ENCODE peak calls at places on chromosomes 3 and 15, in ten cellular contexts. J, F, K, Z, Q, A, D, N, S and E are unnamed samples. For H3K36me3, the result is how much of the 10 kb centered on the place peaks cover.

GRCh38 chr15:73927003-73927475 is 777 bp downstream of the LOXL1 start:
- DNase-seq in J (no peak), F (no peak), K (no peak), Z (no peak), Q (peak), A (peak), D (peak), N (peak), S (peak), E (peak)

GRCh38 chr15:69783211-69783610 is 314.5 kb downstream of the TLE3 start:
- DNase-seq in J (no peak), F (no peak), K (no peak), Z (no peak), Q (no peak), A (no peak), D (no peak), N (no peak), S (no peak), E (no peak)

GRCh38 chr3:179464296-179465092 is 13.2 kb upstream of the GNB4 start:
- DNase-seq in J (no peak), F (no peak), K (no peak), Z (no peak), Q (no peak), A (no peak), D (no peak), N (no peak), S (no peak), E (no peak)

GRCh38 chr3:157999246-157999645 is 107.0 kb downstream of the SHOX2 start:
- DNase-seq in J (no peak), F (no peak), K (no peak), Z (no peak), Q (no peak), A (no peak), D (no peak), N (no peak), S (no peak), E (no peak)

GRCh38 chr15:95051881-95052280 is 820.5 kb downstream of the MCTP2 start:
- DNase-seq in J (no peak), F (no peak), K (no peak), Z (no peak), Q (no peak), A (no peak), D (no peak), N (no peak), S (no peak), E (no peak)

GRCh38 chr15:98012354-98012753 is 51.9 kb downstream of the ARRDC4 start:
- DNase-seq in J (no peak), F (no peak), K (no peak), Z (no peak), Q (no peak), A (no peak), D (no peak), N (no peak), S (no peak), E (no peak)

GRCh38 chr15:77104155-77104554 is 33.2 kb upstream of the TSPAN3 start:
- DNase-seq in J (peak), F (no peak), K (no peak), Z (no peak), Q (no peak), A (no peak), D (no peak), N (peak), S (no peak), E (no peak)

GRCh38 chr3:15153103-15153502 is 52.9 kb upstream of the CAPN7 start:
- DNase-seq in J (no peak), F (no peak), K (no peak), Z (no peak), Q (no peak), A (no peak), D (no peak), N (no peak), S (no peak), E (no peak)

GRCh38 chr3:42755681-42756578 is 17.1 kb downstream of the CCDC13 start:
- DNase-seq in J (peak), F (no peak), K (peak), Z (no peak), Q (peak), A (no peak), D (peak), N (peak), S (peak), E (no peak)

GRCh38 chr3:147336543-147337278 is 69.6 kb downstream of the ZIC4 start:
- DNase-seq in J (no peak), F (no peak), K (no peak), Z (no peak), Q (no peak), A (no peak), D (no peak), N (peak), S (no peak), E (no peak)

GRCh38 chr3:32335365-32336122 is 56.1 kb upstream of the CMTM7 start:
- DNase-seq in J (no peak), F (no peak), K (no peak), Z (no peak), Q (no peak), A (no peak), D (no peak), N (no peak), S (no peak), E (no peak)

GRCh38 chr15:58361291-58361759 is 70.5 kb upstream of the LIPC start:
- DNase-seq in J (peak), F (no peak), K (no peak), Z (peak), Q (no peak), A (no peak), D (peak), N (peak), S (no peak), E (peak)

GRCh38 chr15:97992831-97993230 is 32.3 kb downstream of the ARRDC4 start:
- DNase-seq in J (no peak), F (no peak), K (no peak), Z (no peak), Q (no peak), A (no peak), D (no peak), N (no peak), S (no peak), E (no peak)

GRCh38 chr3:19202303-19202702 is 54.0 kb downstream of the KCNH8 start:
- DNase-seq in J (no peak), F (no peak), K (no peak), Z (no peak), Q (no peak), A (no peak), D (no peak), N (no peak), S (no peak), E (no peak)

GRCh38 chr3:123440181-123440580 is 8.7 kb downstream of the ADCY5 start:
- DNase-seq in J (no peak), F (no peak), K (no peak), Z (no peak), Q (no peak), A (no peak), D (no peak), N (no peak), S (no peak), E (no peak)

GRCh38 chr3:52299815-52300611 is 12.4 kb downstream of the GLYCTK start:
- DNase-seq in J (peak), F (no peak), K (no peak), Z (no peak), Q (peak), A (no peak), D (peak), N (peak), S (peak), E (no peak)

GRCh38 chr3:9793161-9793781 is 389 bp downstream of the ARPC4 start:
- DNase-seq in J (peak), F (no peak), K (no peak), Z (no peak), Q (no peak), A (no peak), D (peak), N (peak), S (no peak), E (no peak)

GRCh38 chr15:90774731-90775521 is 57.8 kb downstream of the BLM start:
- DNase-seq in J (peak), F (no peak), K (no peak), Z (no peak), Q (no peak), A (no peak), D (no peak), N (peak), S (no peak), E (peak)

GRCh38 chr15:42332331-42332730 is 27.0 kb upstream of the CAPN3 start:
- DNase-seq in J (peak), F (no peak), K (no peak), Z (no peak), Q (no peak), A (no peak), D (no peak), N (peak), S (no peak), E (no peak)

GRCh38 chr3:191649626-191650025 is 188.7 kb downstream of the PYDC2 start:
- DNase-seq in J (no peak), F (no peak), K (no peak), Z (no peak), Q (no peak), A (no peak), D (no peak), N (no peak), S (no peak), E (no peak)

GRCh38 chr3:179969525-179969924 is 67.2 kb downstream of the PEX5L start:
- DNase-seq in J (no peak), F (no peak), K (no peak), Z (no peak), Q (no peak), A (no peak), D (no peak), N (no peak), S (no peak), E (peak)

GRCh38 chr3:94115482-94115881 is 52.6 kb downstream of the NSUN3 start:
- DNase-seq in J (peak), F (no peak), K (no peak), Z (no peak), Q (no peak), A (no peak), D (peak), N (peak), S (no peak), E (no peak)

GRCh38 chr3:59821274-59821673 is 771.4 kb upstream of the CFAP20DC start:
- DNase-seq in J (no peak), F (no peak), K (no peak), Z (no peak), Q (no peak), A (no peak), D (no peak), N (no peak), S (peak), E (no peak)

GRCh38 chr3:127476936-127477335 is 113.6 kb downstream of the TPRA1 start:
- DNase-seq in J (no peak), F (no peak), K (no peak), Z (no peak), Q (no peak), A (peak), D (no peak), N (no peak), S (no peak), E (no peak)

GRCh38 chr3:146544013-146544928 is at the start of gene PLSCR1:
- DNase-seq in J (peak), F (peak), K (peak), Z (peak), Q (peak), A (peak), D (peak), N (peak), S (peak), E (peak)

GRCh38 chr3:62659660-62660059 is 215.6 kb downstream of the CADPS start:
- DNase-seq in J (no peak), F (no peak), K (no peak), Z (no peak), Q (no peak), A (no peak), D (no peak), N (no peak), S (peak), E (no peak)

GRCh38 chr3:150345021-150345538 is 63.0 kb upstream of the TSC22D2 start:
- DNase-seq in J (no peak), F (no peak), K (no peak), Z (no peak), Q (peak), A (no peak), D (peak), N (no peak), S (peak), E (no peak)

GRCh38 chr3:63818282-63819150 is 583 bp upstream of the C3orf49 start:
- DNase-seq in J (peak), F (peak), K (no peak), Z (no peak), Q (peak), A (peak), D (peak), N (peak), S (peak), E (no peak)

GRCh38 chr15:49696441-49696840 is 75.6 kb downstream of the DTWD1 start:
- DNase-seq in J (peak), F (no peak), K (no peak), Z (no peak), Q (no peak), A (no peak), D (no peak), N (peak), S (no peak), E (no peak)

GRCh38 chr15:30859091-30859874 is 44.4 kb upstream of the FAN1 start:
- DNase-seq in J (peak), F (no peak), K (no peak), Z (no peak), Q (no peak), A (no peak), D (peak), N (peak), S (no peak), E (no peak)

GRCh38 chr15:56968821-56969220 is 50.4 kb downstream of the TCF12 start:
- DNase-seq in J (no peak), F (no peak), K (no peak), Z (no peak), Q (no peak), A (no peak), D (no peak), N (no peak), S (no peak), E (no peak)

GRCh38 chr3:47008258-47008671 is 28.8 kb downstream of the NBEAL2 start:
- DNase-seq in J (no peak), F (no peak), K (no peak), Z (no peak), Q (no peak), A (peak), D (no peak), N (no peak), S (no peak), E (no peak)

GRCh38 chr3:44995142-44995770 is 19.2 kb downstream of the EXOSC7 start:
- DNase-seq in J (peak), F (no peak), K (no peak), Z (no peak), Q (peak), A (no peak), D (peak), N (peak), S (no peak), E (no peak)

GRCh38 chr3:33060609-33061337 is 36.2 kb downstream of the GLB1 start:
- DNase-seq in J (no peak), F (no peak), K (no peak), Z (no peak), Q (peak), A (no peak), D (peak), N (no peak), S (no peak), E (no peak)

GRCh38 chr15:35633677-35634076 is 87.7 kb upstream of the DPH6 start:
- DNase-seq in J (no peak), F (no peak), K (no peak), Z (no peak), Q (no peak), A (no peak), D (no peak), N (no peak), S (no peak), E (no peak)

GRCh38 chr15:39685999-39686613 is 96.5 kb downstream of the FSIP1 start:
- DNase-seq in J (peak), F (no peak), K (no peak), Z (no peak), Q (no peak), A (no peak), D (peak), N (peak), S (peak), E (no peak)

GRCh38 chr3:128475355-128475754 is 8.7 kb upstream of the DNAJB8 start:
- DNase-seq in J (no peak), F (no peak), K (no peak), Z (no peak), Q (no peak), A (no peak), D (no peak), N (no peak), S (no peak), E (no peak)

GRCh38 chr3:66858656-66859381 is 139.3 kb upstream of the KBTBD8 start:
- DNase-seq in J (no peak), F (no peak), K (no peak), Z (no peak), Q (no peak), A (no peak), D (no peak), N (no peak), S (peak), E (no peak)

GRCh38 chr3:48929358-48930035 is 10.9 kb downstream of the ARIH2 start:
- DNase-seq in J (peak), F (no peak), K (no peak), Z (no peak), Q (no peak), A (no peak), D (no peak), N (peak), S (no peak), E (no peak)
- H3K36me3 ChIP-seq in J (under half), F (half or more), K (under half), Z (half or more), Q (half or more), A (under half), D (under half), N (under half), S (half or more), E (under half)

GRCh38 chr15:41079717-41080116 is 36.4 kb downstream of the INO80 start:
- DNase-seq in J (no peak), F (no peak), K (no peak), Z (no peak), Q (no peak), A (no peak), D (no peak), N (no peak), S (no peak), E (no peak)
- H3K36me3 ChIP-seq in J (half or more), F (half or more), K (half or more), Z (half or more), Q (half or more), A (under half), D (under half), N (half or more), S (half or more), E (half or more)

GRCh38 chr15:99423186-99424130 is 142.3 kb upstream of the MEF2A start:
- DNase-seq in J (no peak), F (no peak), K (peak), Z (no peak), Q (no peak), A (peak), D (no peak), N (no peak), S (no peak), E (no peak)
- H3K36me3 ChIP-seq in J (under half), F (under half), K (under half), Z (under half), Q (under half), A (under half), D (under half), N (under half), S (under half), E (under half)

GRCh38 chr15:67189326-67190051 is 65.0 kb downstream of the AAGAB start:
- DNase-seq in J (peak), F (peak), K (no peak), Z (peak), Q (peak), A (peak), D (no peak), N (no peak), S (no peak), E (no peak)
- H3K36me3 ChIP-seq in J (half or more), F (half or more), K (half or more), Z (half or more), Q (half or more), A (under half), D (under half), N (under half), S (half or more), E (half or more)

GRCh38 chr15:65476942-65477341 is 40.5 kb downstream of the DPP8 start:
- DNase-seq in J (peak), F (no peak), K (no peak), Z (no peak), Q (no peak), A (no peak), D (no peak), N (peak), S (no peak), E (peak)
- H3K36me3 ChIP-seq in J (under half), F (half or more), K (half or more), Z (half or more), Q (half or more), A (under half), D (under half), N (half or more), S (half or more), E (half or more)